ENCODE peak calls at places on chromosomes 11 and 22, in seven cellular contexts. I is K562, B is transverse colon, O is thyroid gland, H is body of pancreas, Q is stomach, L is IMR-90. P is an unnamed sample.

GRCh38 chr11:120031156-120031555 is 106.8 kb downstream of the TRIM29 start:
- DNase-seq in I (no peak), B (no peak), O (no peak), H (no peak), Q (no peak), L (no peak), P (no peak)

GRCh38 chr11:1172729-1173117 is 15.0 kb downstream of the MUC5AC start:
- DNase-seq in I (no peak), B (no peak), O (no peak), H (no peak), Q (no peak), L (no peak), P (no peak)

GRCh38 chr22:42793848-42794405 is 63.1 kb downstream of the ARFGAP3 start:
- DNase-seq in I (no peak), B (no peak), O (no peak), H (peak), Q (no peak), L (no peak), P (no peak)

GRCh38 chr11:33633251-33634003 is 67.2 kb downstream of the C11orf91 start:
- DNase-seq in I (no peak), B (peak), O (no peak), H (no peak), Q (no peak), L (peak), P (no peak)

GRCh38 chr22:23212061-23213030 is 32.0 kb downstream of the BCR start:
- DNase-seq in I (peak), B (no peak), O (no peak), H (no peak), Q (no peak), L (no peak), P (no peak)

GRCh38 chr11:12008790-12009616 is 577 bp upstream of the DKK3 start:
- DNase-seq in I (peak), B (peak), O (peak), H (no peak), Q (peak), L (peak), P (no peak)

GRCh38 chr11:105935791-105936190 is 86.2 kb downstream of the MSANTD4 start:
- DNase-seq in I (no peak), B (no peak), O (no peak), H (no peak), Q (no peak), L (peak), P (no peak)

GRCh38 chr11:86687083-86687799 is 14.8 kb upstream of the ME3 start:
- DNase-seq in I (no peak), B (no peak), O (no peak), H (no peak), Q (no peak), L (no peak), P (no peak)

GRCh38 chr11:92859290-92859689 is 110.2 kb upstream of the MTNR1B start:
- DNase-seq in I (no peak), B (no peak), O (peak), H (no peak), Q (no peak), L (no peak), P (no peak)

GRCh38 chr11:362642-363442 is 6.5 kb upstream of the B4GALNT4 start:
- DNase-seq in I (no peak), B (no peak), O (no peak), H (no peak), Q (no peak), L (no peak), P (no peak)

GRCh38 chr22:40922484-40923303 is 28.5 kb upstream of the RBX1 start:
- DNase-seq in I (peak), B (no peak), O (no peak), H (no peak), Q (no peak), L (peak), P (peak)

GRCh38 chr11:82676483-82677094 is 57.1 kb downstream of the FAM181B start:
- DNase-seq in I (peak), B (no peak), O (no peak), H (no peak), Q (no peak), L (no peak), P (no peak)

GRCh38 chr22:20107471-20107901 is 8.4 kb upstream of the RANBP1 start:
- DNase-seq in I (no peak), B (no peak), O (no peak), H (no peak), Q (no peak), L (no peak), P (no peak)

GRCh38 chr11:18692941-18693760 is 5.4 kb upstream of the TMEM86A start:
- DNase-seq in I (peak), B (no peak), O (no peak), H (no peak), Q (no peak), L (no peak), P (no peak)
- TF ChIP-seq POLR2A in I (no peak), B (no peak), O (no peak), H (no peak), Q (no peak), L (no peak), P (no peak)

GRCh38 chr11:66288138-66288865 is 641 bp downstream of the YIF1A start:
- DNase-seq in I (no peak), B (peak), O (peak), H (peak), Q (no peak), L (no peak), P (no peak)

GRCh38 chr11:66289548-66290331 is 797 bp upstream of the YIF1A start:
- DNase-seq in I (peak), B (peak), O (peak), H (peak), Q (peak), L (no peak), P (peak)

GRCh38 chr11:66287256-66288137 is 1.4 kb downstream of the YIF1A start:
- DNase-seq in I (no peak), B (no peak), O (no peak), H (no peak), Q (no peak), L (no peak), P (no peak)

GRCh38 chr11:66290332-66290629 is 1.3 kb upstream of the YIF1A start:
- DNase-seq in I (no peak), B (no peak), O (no peak), H (no peak), Q (no peak), L (no peak), P (no peak)

DNA sequence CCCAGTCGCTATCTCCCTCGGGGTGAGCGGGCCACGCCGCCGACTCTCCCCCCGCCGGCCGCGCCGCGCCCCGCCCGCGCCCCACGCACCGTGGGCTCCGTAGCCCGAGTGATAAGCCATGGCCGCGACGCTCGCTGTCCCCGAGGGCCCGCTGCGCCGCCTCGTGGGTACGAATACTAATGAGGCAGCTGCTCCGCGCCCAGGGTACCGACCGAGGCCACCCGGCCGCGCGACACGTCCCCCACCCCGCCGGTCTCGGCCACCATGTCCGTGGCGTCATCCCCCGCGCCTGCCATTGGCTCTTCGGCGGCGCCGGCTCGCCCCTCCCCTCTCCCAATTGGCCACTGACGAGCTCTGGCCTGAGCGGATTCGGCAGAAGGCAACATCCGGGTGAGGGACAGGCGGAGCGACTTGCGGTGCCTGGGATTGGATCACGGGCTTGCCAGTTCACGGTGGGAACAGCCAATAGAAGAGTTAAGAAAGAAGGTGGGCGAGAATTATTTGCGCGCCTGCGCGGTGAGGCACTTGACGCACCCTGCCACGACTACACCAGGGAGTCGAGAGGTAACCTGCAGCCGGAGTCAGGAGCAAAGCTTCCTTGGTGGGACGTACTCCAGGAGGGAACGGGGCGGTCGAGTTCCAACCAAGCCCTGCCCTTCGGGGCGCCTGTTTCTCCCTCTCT is at the start of gene YIF1A:
- DNase-seq in I (peak), B (peak), O (peak), H (peak), Q (peak), L (peak), P (peak)
- TF ChIP-seq CTCF in I (peak), B (peak), O (no peak), H (no peak), Q (no peak), L (no peak), P (no peak)

GRCh38 chr22:22044153-22044552 is 61.6 kb upstream of the TOP3B start:
- DNase-seq in I (no peak), B (no peak), O (no peak), H (no peak), Q (no peak), L (no peak), P (no peak)

GRCh38 chr22:22045576-22046335 is 63.2 kb upstream of the TOP3B start:
- DNase-seq in I (no peak), B (no peak), O (no peak), H (no peak), Q (no peak), L (no peak), P (no peak)

GRCh38 chr22:22042599-22043295 is 60.2 kb upstream of the TOP3B start:
- DNase-seq in I (no peak), B (no peak), O (no peak), H (no peak), Q (no peak), L (no peak), P (no peak)

GRCh38 chr22:22042009-22042408 is 59.4 kb upstream of the TOP3B start:
- DNase-seq in I (peak), B (no peak), O (no peak), H (no peak), Q (no peak), L (peak), P (no peak)

DNA sequence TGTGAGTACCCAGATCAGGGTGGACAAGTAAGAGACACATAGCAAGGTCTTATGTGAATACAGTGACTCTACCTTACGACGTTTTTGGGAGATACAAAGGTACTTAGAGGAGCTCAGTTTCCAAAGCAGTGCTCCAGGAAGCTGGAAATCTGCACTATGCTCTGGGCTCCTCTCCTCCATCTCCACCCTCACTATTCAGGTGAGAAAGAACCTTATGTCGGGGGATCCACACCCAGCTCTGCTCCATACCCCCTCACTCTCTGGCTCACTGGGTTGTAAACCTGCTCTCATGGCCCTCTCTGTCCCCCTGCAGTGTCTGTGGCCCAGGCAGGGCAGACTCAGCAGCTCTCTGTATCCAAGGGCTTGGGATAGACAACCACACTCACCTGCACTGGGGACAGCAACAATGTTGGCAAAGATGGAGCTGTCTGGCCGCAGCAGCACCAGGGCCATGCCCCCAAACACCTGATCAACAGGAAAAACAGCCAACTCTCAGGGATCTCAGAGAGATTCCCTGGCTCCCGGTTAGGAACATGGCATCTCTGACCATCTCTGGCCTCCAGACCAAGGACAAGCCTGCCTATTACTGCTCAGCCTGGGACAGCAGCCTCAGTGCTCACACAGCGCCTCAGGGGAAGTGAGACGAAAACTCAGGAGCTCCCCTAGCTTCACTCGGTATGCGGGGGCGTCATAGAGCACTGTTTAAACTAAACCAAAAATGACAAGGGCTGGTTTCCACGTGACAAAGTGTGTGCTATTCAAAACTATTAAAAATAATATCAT is 60.9 kb upstream of the TOP3B start:
- DNase-seq in I (no peak), B (no peak), O (no peak), H (no peak), Q (no peak), L (no peak), P (no peak)
- TF ChIP-seq POLR2A in I (no peak), B (no peak), O (no peak), H (no peak), Q (no peak), L (no peak), P (no peak)

GRCh38 chr22:32518848-32519247 is 44.2 kb downstream of the FBXO7 start:
- DNase-seq in I (no peak), B (no peak), O (no peak), H (no peak), Q (no peak), L (no peak), P (peak)
- TF ChIP-seq CTCF in I (peak), B (no peak), O (no peak), H (no peak), Q (no peak), L (no peak), P (peak)

P was measured in NB4.